ENCODE peak calls at places on chromosomes 3 and 15, in seven cellular contexts. G is central memory CD4-positive, alpha-beta T cell; L is PC-9; H is stimulated activated CD8-positive, alpha-beta memory T cell treated with anti-CD3 and anti-CD28 coated beads, Interleukin-15, amount 100 ng/mL, for 24 hours; I is heart right ventricle; R is stimulated activated CD4-positive, alpha-beta T cell treated with anti-CD3 and anti-CD28 coated beads, Interleukin-2, amount 100 ng/mL, for 48 hours; U is HCT116. K is an unnamed sample.
A peak's percentile ranks its signal among the peaks of the same experiment; 100 is the strongest.

GRCh38 chr3:15634671-15635661 is 33.4 kb downstream of the BTD start:
- DNase-seq in G (no peak), L (no peak), H (no peak), I (no peak), R (no peak), U (no peak), K (no peak)

GRCh38 chr3:24963762-24964625 is 464.1 kb upstream of the RARB start:
- DNase-seq in G (no peak), L (no peak), H (no peak), I (no peak), R (no peak), U (peak; percentile 2), K (peak; percentile 58)

GRCh38 chr3:71725279-71725991 is at the start of gene EIF4E3:
- DNase-seq in G (peak; percentile 42), L (no peak), H (no peak), I (peak; percentile 46), R (peak; percentile 34), U (no peak), K (peak; percentile 46)

GRCh38 chr3:125048282-125048681 is 7.5 kb downstream of the HEG1 start:
- DNase-seq in G (no peak), L (no peak), H (no peak), I (no peak), R (no peak), U (no peak), K (no peak)

GRCh38 chr15:82539690-82540054 is 585 bp downstream of the RPS17 start:
- DNase-seq in G (no peak), L (no peak), H (no peak), I (no peak), R (no peak), U (no peak), K (peak; percentile 34)

GRCh38 chr3:29137601-29138000 is 143.3 kb upstream of the RBMS3 start:
- DNase-seq in G (no peak), L (no peak), H (no peak), I (no peak), R (peak; percentile 1), U (no peak), K (no peak)

GRCh38 chr3:9809615-9810356 is at the start of gene TTLL3:
- DNase-seq in G (peak; percentile 35), L (peak; percentile 62), H (no peak), I (peak; percentile 82), R (peak; percentile 32), U (no peak), K (no peak)

GRCh38 chr3:190701096-190701532 is 161.4 kb downstream of the GMNC start:
- DNase-seq in G (no peak), L (peak; percentile 65), H (no peak), I (peak; percentile 11), R (no peak), U (peak; percentile 51), K (peak; percentile 69)

GRCh38 chr15:89898628-89899302 is 5.0 kb upstream of the AP3S2 start:
- DNase-seq in G (peak; percentile 52), L (peak; percentile 65), H (no peak), I (no peak), R (peak; percentile 17), U (peak; percentile 60), K (no peak)

GRCh38 chr3:59809016-59809415 is 759.2 kb upstream of the CFAP20DC start:
- DNase-seq in G (no peak), L (no peak), H (no peak), I (no peak), R (no peak), U (no peak), K (no peak)

GRCh38 chr3:57079221-57079831 is 18.9 kb downstream of the SPATA12 start:
- DNase-seq in G (no peak), L (peak; percentile 79), H (no peak), I (peak; percentile 44), R (no peak), U (no peak), K (peak; percentile 55)

GRCh38 chr3:29286841-29287240 is 6.0 kb downstream of the RBMS3 start:
- DNase-seq in G (no peak), L (no peak), H (no peak), I (no peak), R (no peak), U (no peak), K (no peak)